ENCODE peak calls at places on chromosomes 16 and 17, in ten cellular contexts. I is AG04450, M is fibroblast of mammary gland, U is GM23248, V is HS-5, S is left cardiac atrium, G is mesothelial cell of epicardium, X is AG08396, K is NCI-H345, Y is A549. H is an unnamed sample.

GRCh38 chr17:14201595-14201994 is 35.1 kb downstream of the CDRT15 start:
- DNase-seq in I (no peak), M (no peak), U (no peak), V (no peak), S (no peak), G (no peak), X (no peak), K (no peak), Y (no peak), H (no peak)

GRCh38 chr16:50323335-50324011 is 45.3 kb downstream of the BRD7 start:
- DNase-seq in I (no peak), M (peak), U (peak), V (no peak), S (no peak), G (no peak), X (no peak), K (peak), Y (peak), H (no peak)

GRCh38 chr17:4833941-4834501 is 881 bp downstream of the MINK1 start:
- DNase-seq in I (peak), M (peak), U (peak), V (no peak), S (no peak), G (no peak), X (peak), K (no peak), Y (peak), H (peak)

GRCh38 chr16:48321307-48322036 is 63.7 kb downstream of the SIAH1 start:
- DNase-seq in I (no peak), M (peak), U (peak), V (no peak), S (no peak), G (no peak), X (peak), K (no peak), Y (no peak), H (no peak)

GRCh38 chr16:73171901-73172619 is 124.1 kb upstream of the ZFHX3 start:
- DNase-seq in I (no peak), M (no peak), U (no peak), V (no peak), S (no peak), G (no peak), X (no peak), K (peak), Y (no peak), H (no peak)

GRCh38 chr17:83050651-83051422 is 28.6 kb upstream of the METRNL start:
- DNase-seq in I (no peak), M (no peak), U (peak), V (no peak), S (peak), G (peak), X (no peak), K (peak), Y (no peak), H (peak)

GRCh38 chr17:79707931-79708891 is 22.5 kb upstream of the ENPP7 start:
- DNase-seq in I (no peak), M (peak), U (peak), V (peak), S (no peak), G (peak), X (peak), K (peak), Y (peak), H (peak)

GRCh38 chr17:35726609-35727460 is 4.6 kb upstream of the RASL10B start:
- DNase-seq in I (peak), M (peak), U (peak), V (peak), S (peak), G (peak), X (peak), K (peak), Y (no peak), H (no peak)

GRCh38 chr16:67841198-67841815 is 813 bp upstream of the THAP11 start:
- DNase-seq in I (no peak), M (no peak), U (no peak), V (no peak), S (no peak), G (no peak), X (no peak), K (no peak), Y (no peak), H (no peak)

GRCh38 chr16:66933776-66934137 is 445 bp downstream of the CIAO2B start:
- DNase-seq in I (no peak), M (peak), U (no peak), V (no peak), S (no peak), G (no peak), X (no peak), K (peak), Y (no peak), H (no peak)

GRCh38 chr17:77526259-77526711 is 385.5 kb downstream of the SEC14L1 start:
- DNase-seq in I (no peak), M (no peak), U (no peak), V (no peak), S (no peak), G (no peak), X (no peak), K (no peak), Y (no peak), H (no peak)

GRCh38 chr17:7857724-7858486 is at the start of gene CYB5D1:
- DNase-seq in I (peak), M (peak), U (peak), V (no peak), S (peak), G (peak), X (peak), K (peak), Y (peak), H (peak)

H was measured in NCI-H2081.